ENCODE peak calls at places on chromosomes 5 and 9, in eight cellular contexts. J is HCT116, G is A549, A is endothelial cell of umbilical vein, Q is HepG2, K is K562, V is H1, U is GM12878. L is an unnamed sample.

GRCh38 chr9:121840838-121841760 is 189.7 kb downstream of the DAB2IP start:
- DNase-seq in A (no peak), J (no peak), V (no peak), G (no peak), K (no peak), U (no peak), Q (no peak), L (peak)

GRCh38 chr9:26264709-26265601 is 586.7 kb upstream of the TUSC1 start:
- DNase-seq in A (peak), U (no peak), Q (no peak), K (no peak), J (no peak), G (peak), V (no peak), L (no peak)

GRCh38 chr5:120604898-120605297 is 140.8 kb downstream of the PRR16 start:
- DNase-seq in J (peak), V (no peak), K (no peak), U (no peak), G (peak), Q (no peak), A (no peak), L (no peak)

GRCh38 chr5:148584103-148584502 is 70.2 kb downstream of the HTR4 start:
- DNase-seq in K (no peak), J (no peak), U (no peak), Q (no peak), G (no peak), V (no peak), A (no peak), L (no peak)

GRCh38 chr9:133604214-133604613 is 5.0 kb downstream of the FAM163B start:
- DNase-seq in V (no peak), A (no peak), G (no peak), Q (peak), U (no peak), J (no peak), K (no peak), L (peak)

GRCh38 chr5:100901851-100902341 is 1.2 kb downstream of the ST8SIA4 start:
- DNase-seq in G (peak), U (no peak), K (no peak), A (peak), Q (no peak), V (no peak), J (no peak), L (peak)

GRCh38 chr5:150548123-150548522 is 40.2 kb downstream of the NDST1 start:
- DNase-seq in J (no peak), K (no peak), G (no peak), U (no peak), Q (no peak), V (no peak), A (no peak), L (no peak)

GRCh38 chr5:76601470-76601869 is 21.7 kb downstream of the F2RL2 start:
- DNase-seq in K (peak), V (no peak), G (peak), A (peak), J (peak), Q (peak), U (no peak), L (peak)

GRCh38 chr5:164617290-164617689 is 1111.9 kb downstream of the MAT2B start:
- DNase-seq in J (no peak), K (no peak), Q (no peak), V (no peak), U (no peak), A (no peak), G (no peak), L (no peak)

GRCh38 chr9:110545705-110546104 is 33.8 kb downstream of the SVEP1 start:
- DNase-seq in U (no peak), J (no peak), Q (peak), G (no peak), A (no peak), K (no peak), V (no peak), L (no peak)

GRCh38 chr9:86783884-86784283 is 163.4 kb downstream of the GAS1 start:
- DNase-seq in J (no peak), A (no peak), G (no peak), U (no peak), V (no peak), K (no peak), Q (no peak), L (no peak)

GRCh38 chr5:14143843-14144585 is 872 bp downstream of the TRIO start:
- DNase-seq in G (no peak), A (no peak), U (no peak), V (no peak), J (no peak), K (peak), Q (no peak), L (peak)

GRCh38 chr9:130394320-130394719 is 50.4 kb upstream of the ASS1 start:
- DNase-seq in A (no peak), K (no peak), V (no peak), U (no peak), Q (no peak), G (no peak), J (no peak), L (no peak)

GRCh38 chr5:161535762-161536161 is 10.8 kb downstream of the GABRB2 start:
- DNase-seq in K (no peak), U (no peak), J (no peak), V (no peak), Q (no peak), G (no peak), A (no peak), L (peak)

GRCh38 chr5:155943516-155944407 is 383.2 kb upstream of the SGCD start:
- DNase-seq in V (no peak), Q (peak), G (peak), U (no peak), A (no peak), K (peak), J (no peak), L (peak)

GRCh38 chr5:165617491-165617890 is 2112.1 kb downstream of the MAT2B start:
- DNase-seq in V (no peak), J (no peak), G (no peak), A (no peak), K (no peak), U (no peak), Q (no peak), L (no peak)

GRCh38 chr5:170691623-170692022 is 91.9 kb upstream of the GABRP start:
- DNase-seq in A (no peak), G (no peak), Q (no peak), K (no peak), U (no peak), V (no peak), J (no peak), L (no peak)

GRCh38 chr9:95341262-95342011 is 23.9 kb upstream of the FANCC start:
- DNase-seq in A (peak), V (no peak), G (peak), J (no peak), Q (no peak), K (no peak), U (no peak), L (no peak)

GRCh38 chr9:33288828-33289483 is 1.4 kb upstream of the NFX1 start:
- DNase-seq in A (no peak), K (no peak), Q (no peak), J (no peak), G (no peak), V (no peak), U (no peak), L (peak)

GRCh38 chr5:175659546-175660248 is 1.8 kb downstream of the HRH2 start:
- DNase-seq in G (no peak), Q (no peak), K (no peak), U (no peak), A (no peak), J (no peak), V (no peak), L (no peak)

GRCh38 chr5:158456756-158457155 is 597.8 kb upstream of the CLINT1 start:
- DNase-seq in G (peak), V (no peak), Q (peak), J (no peak), A (peak), U (no peak), K (no peak), L (peak)

GRCh38 chr5:75466317-75466716 is 45.1 kb downstream of the CERT1 start:
- DNase-seq in K (no peak), J (no peak), A (no peak), G (no peak), V (no peak), U (no peak), Q (no peak), L (no peak)

GRCh38 chr5:137667341-137667740 is 68.5 kb downstream of the KLHL3 start:
- DNase-seq in U (no peak), J (no peak), V (no peak), K (no peak), Q (no peak), G (no peak), A (no peak), L (no peak)

GRCh38 chr9:128469070-128469469 is 13.3 kb downstream of the ODF2 start:
- DNase-seq in J (no peak), K (no peak), G (no peak), U (no peak), V (no peak), Q (no peak), A (no peak), L (no peak)

GRCh38 chr5:150429410-150429873 is 16.7 kb upstream of the CD74 start:
- DNase-seq in U (no peak), J (no peak), K (no peak), Q (no peak), G (no peak), V (no peak), A (no peak), L (no peak)

GRCh38 chr5:9361835-9362234 is 184.0 kb downstream of the SEMA5A start:
- DNase-seq in Q (peak), K (peak), A (peak), V (peak), G (peak), J (peak), U (peak), L (peak)

GRCh38 chr9:12785251-12785880 is 10.5 kb downstream of the LURAP1L start:
- DNase-seq in G (peak), Q (no peak), V (no peak), K (no peak), U (no peak), A (no peak), J (peak), L (no peak)
- TF ChIP-seq POLR2A in G (no peak), Q (no peak), V (no peak), K (no peak), U (no peak), A (no peak), J (no peak), L (no peak)

GRCh38 chr9:76218151-76218867 is 175.9 kb downstream of the RFK start:
- DNase-seq in A (no peak), K (no peak), G (no peak), Q (no peak), U (no peak), J (no peak), V (no peak), L (no peak)
- H3K4me3 ChIP-seq in A (no peak), K (no peak), G (no peak), Q (no peak), U (no peak), J (no peak), V (no peak), L (no peak)

GRCh38 chr5:65356274-65356673 is 125.4 kb downstream of the ADAMTS6 start:
- DNase-seq in G (no peak), K (no peak), Q (no peak), J (no peak), A (no peak), V (no peak), U (no peak), L (no peak)
- TF ChIP-seq MAX in G (no peak), K (no peak), Q (no peak), J (no peak), A (no peak), V (no peak), U (no peak), L (no peak)

DNA sequence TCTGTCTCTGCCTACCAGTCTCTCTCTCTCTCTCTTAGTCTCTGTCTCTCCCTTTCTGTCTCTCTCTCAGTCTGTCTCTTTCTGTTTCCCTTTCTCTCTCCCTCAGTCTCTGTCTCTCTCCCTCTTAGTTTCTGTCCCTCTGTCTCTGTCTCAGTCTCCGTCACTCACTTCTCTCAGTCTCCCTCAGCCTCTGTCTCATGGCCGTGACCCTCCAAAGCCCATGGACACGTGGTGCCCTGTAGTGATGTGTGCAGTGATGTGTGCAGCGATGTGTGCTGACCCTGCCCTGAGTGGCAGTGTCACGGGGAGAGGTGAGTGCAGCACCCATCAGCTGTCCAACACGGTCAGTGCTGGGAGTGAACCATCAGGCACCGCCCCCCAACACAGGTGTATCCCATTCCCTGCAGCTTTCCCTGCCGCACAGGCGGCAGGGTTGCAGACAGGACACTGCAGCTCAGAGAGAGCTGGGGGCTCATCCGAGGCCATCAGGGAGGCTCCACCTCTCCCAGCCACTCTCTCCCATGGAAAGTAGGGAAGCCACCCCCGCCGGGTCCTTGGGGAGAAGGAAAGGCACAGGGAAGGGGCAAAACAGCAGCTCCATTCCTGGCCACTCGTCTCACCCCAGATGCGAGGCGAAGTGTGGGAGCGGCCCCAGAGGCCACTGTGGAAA is 794 bp upstream of the LRRC14B start:
- DNase-seq in U (no peak), V (no peak), Q (no peak), A (no peak), G (no peak), K (no peak), J (no peak), L (no peak)
- TF ChIP-seq POLR2A in U (no peak), V (no peak), Q (no peak), A (no peak), G (no peak), K (no peak), J (no peak), L (no peak)

GRCh38 chr9:126612813-126613641 is 701 bp upstream of the LMX1B start:
- DNase-seq in V (no peak), Q (no peak), U (no peak), K (no peak), J (no peak), A (no peak), G (no peak), L (no peak)
- H3K4me3 ChIP-seq in V (peak), Q (no peak), U (no peak), K (no peak), J (peak), A (no peak), G (peak), L (no peak)

GRCh38 chr5:112844489-112844888 is 16.6 kb upstream of the SRP19 start:
- DNase-seq in U (no peak), V (no peak), J (no peak), Q (no peak), G (no peak), K (no peak), A (no peak), L (no peak)

GRCh38 chr5:112846556-112846955 is 14.5 kb upstream of the SRP19 start:
- DNase-seq in J (no peak), K (no peak), A (no peak), U (no peak), V (no peak), G (no peak), Q (no peak), L (no peak)

GRCh38 chr5:112847306-112847705 is 13.8 kb upstream of the SRP19 start:
- DNase-seq in U (no peak), V (no peak), G (no peak), A (no peak), Q (no peak), K (no peak), J (no peak), L (no peak)

GRCh38 chr5:112849912-112850311 is 11.2 kb upstream of the SRP19 start:
- DNase-seq in U (no peak), Q (no peak), A (no peak), V (no peak), J (no peak), G (no peak), K (no peak), L (no peak)

DNA sequence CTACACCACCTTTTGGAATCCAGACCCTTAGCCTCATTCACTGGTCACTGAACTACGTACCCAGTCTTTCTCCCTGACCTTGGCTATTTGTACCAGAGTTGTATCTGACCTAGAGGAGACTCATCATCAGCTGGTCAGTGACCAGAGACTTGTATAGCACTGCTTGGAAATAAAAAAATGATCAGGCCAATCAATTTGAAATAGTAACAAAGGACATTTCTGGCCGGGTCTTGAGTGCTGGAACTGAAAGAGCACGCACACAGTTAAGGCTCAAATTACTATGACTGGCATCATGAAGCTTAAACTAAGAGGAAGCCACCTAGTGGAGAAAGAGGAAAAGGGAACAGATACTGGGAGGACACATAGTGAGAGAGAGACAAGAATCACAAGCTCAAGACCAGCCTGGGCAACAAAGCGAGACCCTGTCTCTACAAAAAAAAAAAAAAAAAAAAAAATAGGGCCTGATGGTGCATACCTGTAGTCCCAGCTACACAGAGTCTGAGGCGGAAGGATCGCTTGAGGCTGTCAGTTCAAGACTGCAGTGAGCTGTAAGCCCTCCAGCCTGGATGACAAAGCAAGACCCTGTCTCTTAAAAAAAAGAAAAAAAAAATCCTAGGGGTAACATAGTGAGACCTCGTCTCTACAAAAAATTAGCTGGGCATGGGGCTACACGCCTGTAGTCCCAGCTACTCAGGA is 12.8 kb upstream of the SRP19 start:
- DNase-seq in V (no peak), U (peak), J (peak), K (peak), A (peak), Q (peak), G (peak), L (peak)
- TF ChIP-seq MAX in V (no peak), U (no peak), J (no peak), K (no peak), A (no peak), Q (no peak), G (no peak), L (no peak)

DNA sequence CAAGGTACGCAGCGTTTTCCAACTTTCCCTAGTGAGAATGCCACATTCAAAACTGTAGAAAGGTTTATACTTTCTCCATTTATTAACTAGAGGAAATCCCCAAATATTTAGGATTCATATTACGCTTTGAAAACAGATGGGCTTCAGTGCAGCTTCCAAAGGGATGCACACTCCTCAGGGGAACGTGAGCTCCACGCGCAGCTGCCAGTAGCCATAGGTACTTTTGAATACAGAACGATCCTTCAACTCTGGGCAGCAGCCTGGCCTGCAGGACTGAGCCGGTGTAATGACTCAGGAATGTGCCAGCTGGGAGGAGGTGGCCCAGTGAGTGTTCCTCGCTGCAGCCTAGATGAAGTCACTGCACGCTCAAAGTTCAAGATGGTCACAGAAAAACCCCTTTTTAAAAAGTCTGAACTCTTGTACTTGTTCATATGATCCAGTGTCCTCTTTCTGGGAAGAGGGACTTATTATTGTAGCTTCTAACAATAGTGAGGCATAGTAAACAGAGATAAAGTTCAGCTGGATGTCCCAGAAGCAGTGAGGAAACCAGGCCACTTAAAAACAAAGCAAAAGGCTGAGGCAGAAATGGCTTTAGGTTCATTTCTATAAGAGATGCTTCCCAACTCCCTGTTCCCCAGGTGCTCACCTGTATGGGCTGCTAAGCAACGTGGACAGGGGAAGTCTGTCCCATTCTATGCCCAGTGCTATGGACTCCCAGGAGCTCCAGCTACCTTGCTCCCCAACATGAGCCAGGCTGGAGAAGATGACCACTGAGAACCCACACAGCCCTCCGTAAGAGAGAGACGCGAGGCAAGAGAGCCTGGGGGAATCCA is 130.0 kb downstream of the LHFPL2 start:
- DNase-seq in A (peak), G (peak), U (no peak), V (no peak), J (no peak), Q (peak), K (no peak), L (no peak)
- TF ChIP-seq POLR2A in A (no peak), G (no peak), U (no peak), V (no peak), J (no peak), Q (peak), K (no peak), L (no peak)

GRCh38 chr5:154606675-154607321 is 128.8 kb upstream of the HAND1 start:
- DNase-seq in K (no peak), Q (no peak), G (no peak), V (no peak), J (no peak), U (no peak), A (no peak), L (no peak)

GRCh38 chr5:154606246-154606645 is 128.2 kb upstream of the HAND1 start:
- DNase-seq in U (no peak), V (no peak), Q (no peak), G (no peak), A (no peak), J (no peak), K (no peak), L (no peak)

GRCh38 chr5:154610321-154611154 is 132.5 kb upstream of the HAND1 start:
- DNase-seq in G (peak), A (peak), K (peak), U (peak), Q (peak), J (peak), V (peak), L (peak)

GRCh38 chr5:154607746-154608145 is 129.7 kb upstream of the HAND1 start:
- DNase-seq in J (no peak), A (no peak), U (no peak), G (no peak), V (no peak), Q (no peak), K (no peak), L (no peak)

GRCh38 chr5:154608531-154609011 is 130.5 kb upstream of the HAND1 start:
- DNase-seq in K (no peak), G (no peak), A (no peak), J (no peak), U (no peak), Q (no peak), V (no peak), L (no peak)
- H3K4me3 ChIP-seq in K (no peak), G (no peak), A (no peak), J (no peak), U (no peak), Q (no peak), V (no peak), L (no peak)

GRCh38 chr5:32711693-32712462 is 757 bp downstream of the NPR3 start:
- DNase-seq in Q (no peak), G (peak), K (no peak), J (no peak), A (peak), U (no peak), V (no peak), L (no peak)
- TF ChIP-seq MAX in Q (no peak), G (peak), K (no peak), J (no peak), A (no peak), U (no peak), V (no peak), L (no peak)

L was measured in NB4.